ENCODE peak calls at places on chromosomes 12 and 14, in six cellular contexts. Q is mucosa of descending colon, E is body of pancreas, D is A549, X is Karpas-422, Y is fibroblast of lung. P is an unnamed sample. For H3K4me1, the result is how much of the 10 kb centered on the place peaks cover.

GRCh38 chr12:75631809-75632208 is 120.4 kb upstream of the KRR1 start:
- DNase-seq in Y (no peak), D (no peak), X (no peak), Q (no peak), E (no peak), P (no peak)

GRCh38 chr12:41576925-41577324 is 388.8 kb downstream of the PDZRN4 start:
- DNase-seq in E (no peak), Q (no peak), X (no peak), Y (no peak), D (no peak), P (no peak)

GRCh38 chr12:96150442-96150841 is 43.7 kb upstream of the ELK3 start:
- DNase-seq in Y (no peak), X (no peak), E (no peak), Q (no peak), D (no peak), P (no peak)

GRCh38 chr14:33776871-33777270 is 174.0 kb downstream of the EGLN3 start:
- DNase-seq in X (no peak), Q (no peak), Y (no peak), D (no peak), E (no peak), P (no peak)

GRCh38 chr12:91556909-91557308 is 374.3 kb upstream of the DCN start:
- DNase-seq in X (no peak), Y (no peak), D (no peak), Q (no peak), E (no peak), P (no peak)

GRCh38 chr12:109033239-109034196 is 12.7 kb upstream of the SVOP start:
- DNase-seq in Y (no peak), X (peak), Q (no peak), E (no peak), D (no peak), P (peak)

GRCh38 chr12:107591095-107591375 is 94.6 kb upstream of the PWP1 start:
- DNase-seq in E (no peak), Q (no peak), D (no peak), X (no peak), Y (no peak), P (no peak)

GRCh38 chr14:72237722-72238666 is 305.8 kb downstream of the RGS6 start:
- DNase-seq in E (no peak), X (no peak), Q (no peak), D (no peak), Y (no peak), P (no peak)

GRCh38 chr12:100199347-100200136 is 1.1 kb upstream of the ACTR6 start:
- DNase-seq in X (peak), D (peak), E (peak), Y (no peak), Q (peak), P (peak)

GRCh38 chr14:68247867-68248266 is 428.3 kb downstream of the RAD51B start:
- DNase-seq in E (peak), D (peak), Y (peak), Q (no peak), X (no peak), P (peak)

GRCh38 chr14:68245146-68246073 is 425.8 kb downstream of the RAD51B start:
- DNase-seq in Y (peak), E (peak), Q (no peak), X (no peak), D (no peak), P (peak)

GRCh38 chr14:68244272-68244975 is 424.8 kb downstream of the RAD51B start:
- DNase-seq in E (no peak), X (no peak), Y (no peak), D (no peak), Q (no peak), P (no peak)

GRCh38 chr14:68247281-68247680 is 427.7 kb downstream of the RAD51B start:
- DNase-seq in E (no peak), Y (no peak), D (no peak), X (no peak), Q (no peak), P (no peak)

DNA sequence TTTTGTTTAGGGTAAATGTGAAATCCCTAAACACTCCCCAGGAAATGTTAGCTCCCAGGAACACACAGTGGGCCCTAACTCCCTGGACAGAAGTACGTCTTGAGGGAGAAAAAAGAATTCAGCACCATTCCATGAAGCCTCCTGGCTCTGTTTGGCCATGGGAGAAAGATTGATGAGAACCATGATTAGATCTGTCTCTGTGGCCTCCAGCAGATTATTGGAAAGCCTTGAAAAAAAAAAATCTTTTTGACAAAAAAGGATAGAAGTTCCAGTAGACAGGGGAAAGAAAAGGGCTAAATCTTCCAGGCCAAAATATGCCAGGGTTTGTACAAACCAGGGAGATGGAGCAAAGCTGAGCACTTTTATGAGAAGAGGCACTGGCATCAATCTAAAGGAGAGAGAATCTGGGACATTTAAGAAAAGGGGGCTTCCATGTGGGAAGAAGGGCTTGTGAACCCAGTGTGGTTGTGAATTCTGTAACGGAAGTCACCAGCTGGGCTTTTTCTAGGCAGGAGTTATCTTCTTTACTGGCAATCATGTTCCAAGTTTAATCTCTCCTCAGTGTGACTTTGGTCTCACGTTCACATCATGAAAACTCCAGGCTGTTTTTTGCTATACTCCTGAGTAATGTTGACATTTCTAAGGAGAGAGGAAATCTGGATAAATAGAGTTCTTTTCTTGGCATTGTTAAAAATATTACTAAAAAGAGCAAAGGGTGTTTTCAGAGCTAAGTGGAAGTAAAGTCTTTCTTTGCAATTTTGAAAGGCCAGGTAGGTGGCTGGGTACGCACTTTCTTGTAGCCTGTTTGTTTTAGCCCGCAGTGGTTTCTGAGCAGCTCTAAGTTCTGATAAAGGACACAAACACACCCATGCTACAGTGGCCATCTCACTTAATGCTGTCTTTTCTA is 426.7 kb downstream of the RAD51B start:
- DNase-seq in Y (no peak), X (no peak), Q (no peak), D (no peak), E (peak), P (no peak)
- H3K4me1 ChIP-seq in Y (under half), X (under half), Q (half or more), D (half or more), E (half or more), P (half or more)

GRCh38 chr14:49970474-49971147 is 77.7 kb downstream of the ARF6 start:
- DNase-seq in Q (no peak), D (no peak), Y (peak), X (peak), E (no peak), P (no peak)
- H3K4me3 ChIP-seq in Q (no peak), D (no peak), Y (no peak), X (peak), E (no peak), P (no peak)

DNA sequence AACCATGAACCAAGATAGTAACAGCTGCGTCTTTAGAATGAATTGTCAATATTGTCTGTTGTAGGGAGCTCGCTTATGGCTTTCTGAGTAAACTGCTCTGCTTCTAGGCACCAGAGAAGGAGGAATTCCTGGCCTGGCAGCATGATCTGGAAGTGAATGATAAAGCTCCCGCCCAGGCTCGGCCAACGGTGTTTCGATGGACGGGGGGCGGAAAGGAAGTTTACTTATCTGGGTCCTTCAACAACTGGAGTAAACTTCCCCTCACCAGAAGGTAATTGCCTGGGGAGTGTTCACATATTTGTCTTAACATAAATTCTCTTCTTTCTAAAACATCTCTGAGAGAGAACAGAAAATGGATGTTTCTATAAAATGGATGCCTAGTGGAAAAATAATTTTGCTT is 4.3 kb downstream of the PRKAB1 start:
- DNase-seq in Q (no peak), Y (no peak), X (no peak), E (no peak), D (no peak), P (no peak)
- H3K4me1 ChIP-seq in Q (under half), Y (under half), X (under half), E (under half), D (under half), P (under half)

GRCh38 chr12:77577756-77578155 is 252.9 kb upstream of the NAV3 start:
- DNase-seq in D (no peak), Q (no peak), X (no peak), E (no peak), Y (peak), P (no peak)
- H3K4me3 ChIP-seq in D (no peak), Q (no peak), X (no peak), E (no peak), Y (no peak), P (no peak)

DNA sequence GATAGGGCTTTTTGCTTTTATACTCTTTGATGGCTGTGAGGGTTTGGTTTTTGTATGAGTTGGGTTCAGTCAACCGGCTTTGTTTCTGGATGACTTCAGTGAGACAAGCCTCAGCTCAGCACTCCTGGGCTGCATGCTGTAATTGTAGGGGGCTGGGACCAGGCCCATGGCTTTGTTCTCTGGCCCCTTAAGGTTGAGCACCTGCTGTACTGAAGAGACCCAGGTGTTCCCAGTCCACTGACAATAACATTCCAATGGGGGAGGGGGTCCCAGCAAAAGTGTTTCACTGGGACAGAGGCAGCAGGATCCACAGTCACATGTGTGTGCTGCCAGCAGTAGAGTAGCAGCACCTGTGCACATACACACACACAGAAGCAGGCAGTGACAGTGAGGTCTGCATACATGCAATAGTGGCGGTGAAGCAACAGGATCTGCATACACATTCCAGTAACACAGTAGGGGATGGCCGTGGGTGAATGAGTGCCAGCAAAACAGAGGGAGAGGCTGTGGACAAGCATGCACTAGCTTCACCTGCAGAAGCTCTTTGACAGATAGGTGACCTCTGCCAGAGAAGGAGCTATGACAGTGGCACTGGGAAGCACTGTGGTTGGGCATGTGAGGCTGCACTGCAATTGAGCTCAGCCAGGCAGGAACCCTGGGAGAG is 240.4 kb downstream of the ASCL1 start:
- DNase-seq in Q (no peak), E (no peak), Y (no peak), D (no peak), X (no peak), P (no peak)
- H3K4me1 ChIP-seq in Q (under half), E (under half), Y (under half), D (under half), X (under half), P (under half)

GRCh38 chr14:63475761-63476160 is 67.4 kb downstream of the PPP2R5E start:
- DNase-seq in E (no peak), D (no peak), Y (no peak), Q (no peak), X (no peak), P (no peak)

GRCh38 chr14:63478024-63478423 is 65.2 kb downstream of the PPP2R5E start:
- DNase-seq in Q (no peak), D (no peak), E (no peak), Y (no peak), X (peak), P (no peak)

GRCh38 chr14:63470877-63471565 is 72.2 kb downstream of the PPP2R5E start:
- DNase-seq in Y (peak), Q (no peak), E (no peak), D (peak), X (no peak), P (no peak)

GRCh38 chr14:63474844-63475243 is 68.3 kb downstream of the PPP2R5E start:
- DNase-seq in Y (no peak), E (no peak), Q (no peak), D (no peak), X (no peak), P (no peak)

DNA sequence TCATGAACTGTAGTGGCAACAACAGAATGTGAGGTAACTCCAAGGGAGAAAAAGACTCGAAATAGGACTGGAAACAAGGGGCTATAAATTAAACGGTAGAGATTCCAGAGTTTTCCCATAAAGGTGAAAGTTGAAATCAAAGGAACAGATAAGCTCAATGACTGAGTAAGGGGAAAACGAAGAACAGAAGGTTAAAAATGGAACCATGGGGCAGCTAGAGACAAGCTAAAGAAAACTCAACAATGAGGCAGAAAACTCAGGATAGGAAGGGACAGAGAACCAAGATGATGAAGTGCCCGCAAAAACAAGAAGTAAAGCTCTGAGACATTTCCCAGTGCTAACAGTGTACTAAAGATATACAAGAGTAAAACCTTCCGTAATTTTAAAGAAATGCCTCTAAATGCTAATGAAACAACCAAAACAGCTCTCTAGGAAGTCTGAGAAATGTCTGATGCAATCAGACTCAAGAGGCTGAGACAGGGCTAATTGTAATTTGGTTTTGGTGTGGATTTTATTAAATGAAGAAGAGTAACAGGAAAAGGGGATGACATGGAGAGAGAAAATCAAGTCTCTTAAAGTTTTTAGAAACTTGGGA is 69.9 kb downstream of the PPP2R5E start:
- DNase-seq in Q (no peak), Y (peak), X (peak), E (no peak), D (no peak), P (no peak)
- H3K4me3 ChIP-seq in Q (no peak), Y (no peak), X (no peak), E (no peak), D (no peak), P (no peak)

DNA sequence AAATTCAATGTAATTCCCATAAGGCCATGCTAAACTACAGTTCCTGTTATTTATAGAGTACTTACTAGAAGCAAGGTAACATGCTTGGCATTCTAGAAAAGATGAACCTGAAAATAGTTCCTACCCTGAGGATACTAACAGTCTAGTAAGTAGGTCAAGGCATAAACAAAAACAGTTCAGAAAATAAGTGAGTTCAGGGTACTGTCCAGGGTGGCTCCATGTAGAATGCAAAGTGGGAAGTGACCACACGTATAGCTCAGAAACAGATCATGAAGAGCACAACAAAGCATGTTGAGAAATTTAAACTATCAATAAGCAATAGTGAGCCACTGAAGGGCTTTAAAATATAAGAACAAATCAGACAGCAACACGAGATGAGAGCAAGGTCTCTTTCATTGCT is 2.3 kb downstream of the TMED10 start:
- DNase-seq in D (no peak), E (no peak), Y (no peak), Q (no peak), X (no peak), P (no peak)
- H3K4me1 ChIP-seq in D (under half), E (half or more), Y (under half), Q (under half), X (under half), P (under half)

GRCh38 chr12:79191391-79191790 is 326.8 kb downstream of the SYT1 start:
- DNase-seq in E (no peak), Q (no peak), X (no peak), Y (no peak), D (no peak), P (no peak)

GRCh38 chr12:79183946-79184345 is 319.4 kb downstream of the SYT1 start:
- DNase-seq in Q (no peak), D (no peak), Y (peak), X (no peak), E (no peak), P (no peak)

GRCh38 chr12:79183003-79183402 is 318.4 kb downstream of the SYT1 start:
- DNase-seq in E (no peak), X (no peak), D (no peak), Q (no peak), Y (peak), P (no peak)

GRCh38 chr12:79187032-79187431 is 322.5 kb downstream of the SYT1 start:
- DNase-seq in D (no peak), X (no peak), Y (no peak), E (no peak), Q (no peak), P (no peak)

GRCh38 chr12:79186506-79186905 is 321.9 kb downstream of the SYT1 start:
- DNase-seq in Y (no peak), X (no peak), Q (no peak), E (no peak), D (no peak), P (no peak)
- H3K4me3 ChIP-seq in Y (no peak), X (no peak), Q (no peak), E (no peak), D (no peak), P (no peak)

GRCh38 chr14:92654206-92654901 is 94.1 kb downstream of the LGMN start:
- DNase-seq in E (no peak), Y (no peak), D (no peak), Q (no peak), X (no peak), P (no peak)

GRCh38 chr14:92651106-92651792 is 97.2 kb downstream of the LGMN start:
- DNase-seq in X (no peak), Y (no peak), D (no peak), E (no peak), Q (peak), P (no peak)

GRCh38 chr14:92651793-92652382 is 96.5 kb downstream of the LGMN start:
- DNase-seq in Q (peak), Y (no peak), D (no peak), E (no peak), X (no peak), P (peak)

GRCh38 chr14:92652413-92653151 is 95.8 kb downstream of the LGMN start:
- DNase-seq in X (no peak), E (no peak), D (no peak), Q (no peak), Y (no peak), P (no peak)

DNA sequence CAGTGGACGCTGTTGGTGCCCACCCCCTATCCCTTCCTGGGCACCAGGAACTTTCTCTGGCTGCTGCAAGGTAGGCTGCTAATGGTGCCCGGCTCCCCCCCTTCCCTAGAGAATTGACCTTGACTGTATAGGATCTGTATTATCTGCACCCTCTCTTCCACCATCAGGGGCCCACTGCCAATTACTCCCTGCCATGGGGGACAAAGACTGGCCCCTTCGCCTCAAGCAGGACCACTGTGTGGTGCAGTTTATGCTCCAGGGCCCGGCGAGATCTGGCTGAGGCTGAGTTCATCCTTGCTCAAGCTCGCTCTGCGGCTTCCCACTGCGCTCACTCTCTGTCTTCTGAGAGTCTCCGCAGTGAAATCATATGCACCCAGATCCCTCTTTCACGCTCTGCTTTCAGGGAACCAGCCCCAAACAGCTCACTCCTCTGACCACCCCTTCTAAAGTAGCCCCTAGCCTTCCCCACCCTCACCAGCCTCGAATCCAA is 95.2 kb downstream of the LGMN start:
- DNase-seq in Y (no peak), E (no peak), D (no peak), Q (no peak), X (no peak), P (no peak)
- H3K4me1 ChIP-seq in Y (under half), E (under half), D (under half), Q (under half), X (under half), P (under half)

GRCh38 chr12:99130808-99131538 is 485.9 kb downstream of the APAF1 start:
- DNase-seq in Y (peak), Q (no peak), X (no peak), E (no peak), D (no peak), P (no peak)
- H3K4me3 ChIP-seq in Y (no peak), Q (no peak), X (no peak), E (no peak), D (no peak), P (no peak)